ENCODE peak calls at places on chromosomes 2 and 18, in nine cellular contexts. N is pancreas; G is psoas muscle; D is IMR-90; J is CD4-positive, alpha-beta memory T cell; L is ovary; Y is body of pancreas; F is lung; K is HepG2. C is an unnamed sample. For H3K4me1, the result is how much of the 10 kb centered on the place peaks cover.

GRCh38 chr2:101821828-101822458 is 124.4 kb downstream of the MAP4K4 start:
- DNase-seq in J (no peak), L (no peak), F (no peak), Y (no peak), G (no peak), N (no peak), D (no peak), K (no peak), C (no peak)

GRCh38 chr2:111702119-111702808 is 181.7 kb downstream of the ANAPC1 start:
- DNase-seq in F (peak), N (no peak), K (peak), G (peak), J (peak), D (peak), L (no peak), Y (peak), C (no peak)

GRCh38 chr2:238941262-238941792 is 93.4 kb downstream of the TWIST2 start:
- DNase-seq in G (no peak), D (no peak), J (no peak), F (no peak), N (no peak), K (no peak), L (no peak), Y (no peak), C (peak)

GRCh38 chr18:50751490-50751889 is 68.3 kb downstream of the MRO start:
- DNase-seq in D (no peak), N (no peak), L (no peak), Y (no peak), G (no peak), J (no peak), F (no peak), K (no peak), C (no peak)

GRCh38 chr2:39954346-39954745 is 175.3 kb upstream of the THUMPD2 start:
- DNase-seq in K (no peak), J (no peak), Y (no peak), G (no peak), L (no peak), F (no peak), N (no peak), D (peak), C (no peak)

GRCh38 chr2:20631617-20632307 is 19.1 kb downstream of the HS1BP3 start:
- DNase-seq in J (no peak), Y (no peak), K (no peak), N (no peak), L (no peak), F (no peak), G (peak), D (no peak), C (no peak)

GRCh38 chr18:22385718-22386117 is 32.0 kb downstream of the CTAGE1 start:
- DNase-seq in D (peak), G (no peak), N (no peak), Y (no peak), L (no peak), K (no peak), J (no peak), F (no peak), C (no peak)

GRCh38 chr18:48802543-48803428 is 148.0 kb downstream of the SMAD7 start:
- DNase-seq in Y (peak), J (no peak), K (no peak), N (peak), L (no peak), D (no peak), F (no peak), G (peak), C (no peak)

GRCh38 chr2:181891966-181892794 is 650 bp downstream of the ITPRID2 start:
- DNase-seq in K (peak), F (peak), J (peak), G (peak), D (peak), Y (peak), L (peak), N (peak), C (peak)

DNA sequence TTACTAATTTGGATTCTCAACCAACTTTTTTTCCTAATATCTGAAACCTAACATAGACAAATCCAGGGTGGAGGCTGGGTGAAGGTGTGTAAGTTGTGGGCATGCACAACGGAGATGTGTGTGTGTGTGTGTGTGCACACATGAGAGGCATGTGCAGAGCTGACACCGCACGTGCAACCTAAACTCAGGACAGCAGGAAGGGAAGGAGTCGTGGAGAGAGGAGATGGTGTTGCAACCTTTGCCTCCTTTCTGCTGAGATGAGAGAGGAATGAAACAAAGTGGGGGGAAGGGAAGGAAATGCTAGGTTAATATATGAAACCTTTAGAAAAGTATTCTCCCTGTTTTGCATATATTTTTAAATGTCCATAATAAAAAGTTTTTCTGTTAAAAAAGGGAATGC is 64.7 kb downstream of the KCTD1 start:
- DNase-seq in K (no peak), G (no peak), N (no peak), L (no peak), J (no peak), Y (no peak), D (no peak), F (no peak), C (no peak)
- H3K4me1 ChIP-seq in K (under half), G (under half), N (under half), L (under half), J (under half), Y (under half), D (under half), F (under half), C (under half)

DNA sequence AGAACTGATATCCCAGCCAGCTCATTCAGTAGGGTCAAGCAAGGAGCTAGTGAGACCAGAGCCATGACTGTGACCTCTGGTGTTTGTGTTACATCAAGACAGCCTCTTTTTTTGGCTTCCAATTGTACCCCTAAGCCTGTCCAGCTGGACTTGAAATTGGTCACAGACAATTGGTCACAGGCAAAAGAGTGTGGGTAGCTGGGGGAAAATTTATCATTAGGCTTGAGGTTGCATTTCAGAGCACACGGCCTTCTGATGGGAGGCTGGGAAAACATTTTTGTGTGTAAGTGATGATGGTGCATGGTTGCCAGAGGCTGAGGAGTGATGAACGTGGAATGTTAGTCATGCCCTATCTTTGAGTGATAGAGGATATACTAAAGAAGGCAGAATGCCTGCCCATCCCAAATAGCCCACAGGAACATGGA is 285.1 kb upstream of the SLC14A2 start:
- DNase-seq in N (no peak), K (no peak), F (peak), J (no peak), Y (no peak), D (no peak), L (no peak), G (peak), C (no peak)
- H3K4me1 ChIP-seq in N (under half), K (under half), F (under half), J (under half), Y (under half), D (under half), L (under half), G (half or more), C (under half)

GRCh38 chr2:55027226-55027625 is 23.0 kb downstream of the RTN4 start:
- DNase-seq in Y (no peak), L (no peak), N (no peak), J (no peak), K (no peak), F (no peak), G (no peak), D (no peak), C (no peak)
- H3K4me1 ChIP-seq in Y (under half), L (under half), N (under half), J (half or more), K (half or more), F (under half), G (under half), D (under half), C (half or more)

GRCh38 chr2:75559633-75560021 is 1.1 kb downstream of the EVA1A start:
- DNase-seq in L (no peak), G (no peak), Y (no peak), K (no peak), F (peak), J (no peak), N (no peak), D (peak), C (no peak)
- H3K4me1 ChIP-seq in L (under half), G (under half), Y (half or more), K (half or more), F (under half), J (under half), N (under half), D (under half), C (under half)

GRCh38 chr2:161139098-161139987 is 20.9 kb upstream of the TANK start:
- DNase-seq in F (no peak), K (no peak), D (peak), N (no peak), Y (no peak), L (no peak), G (no peak), J (peak), C (no peak)

GRCh38 chr2:161136194-161136593 is 24.0 kb upstream of the TANK start:
- DNase-seq in L (no peak), F (no peak), D (no peak), N (no peak), G (no peak), K (no peak), Y (no peak), J (no peak), C (no peak)

GRCh38 chr2:161138429-161138828 is 21.8 kb upstream of the TANK start:
- DNase-seq in D (no peak), J (peak), G (no peak), F (no peak), N (no peak), Y (no peak), L (no peak), K (no peak), C (no peak)

GRCh38 chr2:161136696-161137324 is 23.4 kb upstream of the TANK start:
- DNase-seq in L (no peak), D (peak), G (no peak), K (no peak), F (no peak), J (peak), Y (no peak), N (no peak), C (no peak)

DNA sequence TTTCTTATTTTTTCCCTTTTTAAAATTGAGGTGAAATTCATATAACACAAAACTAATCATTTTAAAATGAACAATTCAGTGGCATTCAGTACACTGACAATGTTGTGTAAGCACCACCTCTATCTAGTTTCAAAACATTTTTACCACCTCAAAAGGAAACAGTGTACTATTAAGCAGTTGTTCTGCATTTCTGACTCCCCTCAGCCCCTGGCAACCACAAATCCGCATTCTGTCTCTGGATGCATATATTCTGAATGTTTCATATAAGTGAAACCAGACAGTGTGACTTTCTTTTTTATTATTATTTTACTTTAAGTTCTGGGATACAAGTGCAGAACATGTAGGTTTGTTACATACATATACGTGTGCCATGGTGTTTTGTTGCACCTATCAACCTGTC is 19.2 kb upstream of the TANK start:
- DNase-seq in N (no peak), G (no peak), D (no peak), Y (no peak), K (no peak), F (no peak), L (no peak), J (peak), C (no peak)
- H3K4me1 ChIP-seq in N (under half), G (under half), D (under half), Y (under half), K (under half), F (under half), L (under half), J (half or more), C (under half)

GRCh38 chr2:134260726-134261125 is 6.9 kb downstream of the MGAT5 start:
- DNase-seq in K (no peak), J (no peak), N (no peak), Y (no peak), G (no peak), F (no peak), D (peak), L (no peak), C (no peak)

GRCh38 chr2:134257965-134258683 is 4.3 kb downstream of the MGAT5 start:
- DNase-seq in L (no peak), K (no peak), N (no peak), Y (no peak), F (no peak), D (no peak), J (no peak), G (no peak), C (no peak)

GRCh38 chr2:134257516-134257915 is 3.6 kb downstream of the MGAT5 start:
- DNase-seq in G (no peak), K (no peak), N (no peak), L (no peak), D (no peak), J (no peak), Y (no peak), F (no peak), C (no peak)

GRCh38 chr2:134259571-134259970 is 5.7 kb downstream of the MGAT5 start:
- DNase-seq in N (no peak), F (no peak), J (no peak), K (no peak), G (no peak), L (no peak), D (peak), Y (no peak), C (no peak)

GRCh38 chr2:134258684-134259408 is 5.0 kb downstream of the MGAT5 start:
- DNase-seq in G (no peak), D (no peak), Y (no peak), F (no peak), N (no peak), L (no peak), J (peak), K (no peak), C (no peak)
- H3K4me1 ChIP-seq in G (under half), D (under half), Y (under half), F (under half), N (under half), L (under half), J (half or more), K (under half), C (half or more)

GRCh38 chr2:169716229-169716886 is 17.3 kb upstream of the KLHL23 start:
- DNase-seq in Y (peak), J (no peak), L (no peak), K (no peak), G (no peak), D (peak), F (no peak), N (peak), C (no peak)
- H3K4me1 ChIP-seq in Y (under half), J (under half), L (under half), K (half or more), G (under half), D (under half), F (under half), N (under half), C (under half)

DNA sequence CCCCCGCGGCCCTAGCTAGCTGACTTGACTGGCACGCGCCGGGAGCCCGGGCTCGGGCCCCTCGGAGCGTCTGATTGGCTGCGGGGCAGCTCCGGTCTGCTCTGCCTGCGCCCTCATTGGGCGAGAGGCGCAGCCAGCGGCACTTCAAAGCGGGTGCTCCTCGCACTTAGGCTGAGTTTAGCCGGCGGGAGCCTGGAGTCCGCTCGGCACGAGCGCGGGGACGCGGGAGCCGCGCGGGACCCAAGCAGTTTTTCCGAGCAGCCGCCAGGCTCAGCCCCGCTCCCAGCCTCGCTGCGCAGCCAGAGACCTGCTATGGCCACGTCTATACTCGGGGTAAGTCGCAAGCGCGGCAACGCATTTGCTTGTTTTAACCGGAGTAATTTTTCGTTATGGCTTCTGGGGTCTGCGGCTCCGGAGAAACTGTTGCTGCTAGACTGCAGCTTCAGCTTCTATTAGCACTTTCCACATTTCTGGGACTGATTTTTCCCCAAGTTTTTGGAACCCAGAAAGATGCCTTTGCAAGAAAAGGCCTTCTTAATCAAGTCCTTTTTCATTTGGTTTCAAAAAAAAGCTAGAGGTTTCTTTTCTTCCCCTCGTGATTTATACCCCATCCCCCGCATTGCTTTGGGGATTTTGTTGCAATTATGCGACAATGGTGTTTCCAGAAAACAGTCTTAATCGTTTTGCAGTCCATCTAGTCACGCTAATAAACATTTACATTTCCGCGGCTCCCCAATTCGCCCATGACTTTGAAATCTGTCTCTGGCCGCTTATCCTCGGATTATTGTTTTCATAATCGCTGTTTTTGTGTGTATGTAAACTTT is at the start of gene SP9:
- DNase-seq in D (peak), K (peak), L (no peak), G (no peak), N (no peak), F (no peak), J (no peak), Y (no peak), C (no peak)
- H3K4me1 ChIP-seq in D (under half), K (half or more), L (under half), G (under half), N (under half), F (under half), J (half or more), Y (under half), C (under half)

GRCh38 chr2:80852079-80852807 is 547.7 kb upstream of the LRRTM1 start:
- DNase-seq in J (no peak), N (no peak), Y (no peak), F (no peak), K (no peak), G (no peak), D (no peak), L (no peak), C (no peak)
- H3K4me1 ChIP-seq in J (under half), N (under half), Y (under half), F (under half), K (under half), G (under half), D (under half), L (under half), C (under half)

C was measured in vagina.